ENCODE peak calls at places on chromosomes 1 and 21, in four cellular contexts. L, Z, V and E are unnamed samples.

GRCh38 chr1:52862666-52863458 is 20.3 kb downstream of the ZYG11A start:
- DNase-seq in L (no peak), Z (no peak), V (no peak), E (no peak)

GRCh38 chr1:236888126-236888525 is 93.0 kb downstream of the MTR start:
- DNase-seq in L (no peak), Z (no peak), V (no peak), E (no peak)

GRCh38 chr1:161074676-161075368 is 5.1 kb upstream of the ARHGAP30 start:
- DNase-seq in L (no peak), Z (no peak), V (no peak), E (no peak)

GRCh38 chr1:101100674-101101073 is 75.1 kb upstream of the DPH5 start:
- DNase-seq in L (no peak), Z (no peak), V (no peak), E (no peak)

GRCh38 chr1:204637985-204638356 is 47.6 kb downstream of the LRRN2 start:
- DNase-seq in L (no peak), Z (peak; percentile 59), V (no peak), E (no peak)

GRCh38 chr1:47650205-47650604 is 212.4 kb downstream of the FOXD2 start:
- DNase-seq in L (no peak), Z (no peak), V (no peak), E (no peak)

GRCh38 chr1:208182880-208183279 is 61.3 kb downstream of the PLXNA2 start:
- DNase-seq in L (no peak), Z (no peak), V (no peak), E (no peak)

GRCh38 chr1:226624526-226624925 is 76.0 kb downstream of the STUM start:
- DNase-seq in L (no peak), Z (peak; percentile 4), V (no peak), E (no peak)

GRCh38 chr1:85320371-85321131 is 44.1 kb upstream of the BCL10 start:
- DNase-seq in L (no peak), Z (no peak), V (no peak), E (no peak)

GRCh38 chr1:54995013-54995760 is 3.5 kb upstream of the BSND start:
- DNase-seq in L (no peak), Z (peak; percentile 70), V (no peak), E (no peak)

GRCh38 chr1:182407724-182408123 is 7.3 kb upstream of the TEDDM1 start:
- DNase-seq in L (no peak), Z (no peak), V (no peak), E (no peak)

GRCh38 chr1:2556277-2557145 is at the start of gene TNFRSF14:
- DNase-seq in L (peak; percentile 68), Z (peak; percentile 85), V (peak; percentile 70), E (peak; percentile 61)

GRCh38 chr1:246503341-246503740 is 3.7 kb downstream of the SMYD3 start:
- DNase-seq in L (no peak), Z (no peak), V (no peak), E (no peak)

GRCh38 chr1:244496186-244496585 is 35.1 kb downstream of the CATSPERE start:
- DNase-seq in L (no peak), Z (no peak), V (no peak), E (peak; percentile 37)

GRCh38 chr1:43973981-43974442 is 748 bp upstream of the ATP6V0B start:
- DNase-seq in L (no peak), Z (peak; percentile 86), V (no peak), E (no peak)

GRCh38 chr1:216902669-216903388 is 179.6 kb upstream of the ESRRG start:
- DNase-seq in L (no peak), Z (no peak), V (no peak), E (no peak)

GRCh38 chr21:45335761-45336534 is 48.3 kb upstream of the POFUT2 start:
- DNase-seq in L (no peak), Z (peak; percentile 60), V (no peak), E (no peak)

GRCh38 chr21:38151021-38151645 is 105.7 kb upstream of the KCNJ15 start:
- DNase-seq in L (no peak), Z (no peak), V (no peak), E (no peak)

GRCh38 chr21:38751379-38752050 is 54.2 kb upstream of the ETS2 start:
- DNase-seq in L (no peak), Z (no peak), V (no peak), E (no peak)

GRCh38 chr1:246769306-246769705 is 45.1 kb downstream of the SCCPDH start:
- DNase-seq in L (no peak), Z (no peak), V (no peak), E (no peak)

GRCh38 chr1:225464851-225465792 is 37.3 kb upstream of the LBR start:
- DNase-seq in L (no peak), Z (no peak), V (no peak), E (no peak)

GRCh38 chr1:14372526-14372925 is 226.0 kb upstream of the KAZN start:
- DNase-seq in L (no peak), Z (no peak), V (no peak), E (no peak)

GRCh38 chr21:42360317-42360716 is 6.0 kb downstream of the TFF1 start:
- DNase-seq in L (no peak), Z (no peak), V (no peak), E (no peak)

GRCh38 chr1:182781849-182782586 is 7.6 kb upstream of the NPL start:
- DNase-seq in L (peak; percentile 68), Z (peak; percentile 58), V (peak; percentile 53), E (peak; percentile 67)

GRCh38 chr1:35120458-35121133 is 41.4 kb downstream of the ZMYM1 start:
- DNase-seq in L (no peak), Z (peak; percentile 57), V (no peak), E (peak; percentile 27)

GRCh38 chr1:200907611-200908097 is 13.0 kb downstream of the INAVA start:
- DNase-seq in L (no peak), Z (no peak), V (no peak), E (no peak)

GRCh38 chr21:28959367-28960099 is 33.1 kb downstream of the LTN1 start:
- DNase-seq in L (no peak), Z (no peak), V (no peak), E (no peak)

GRCh38 chr1:36411674-36412648 is 14.3 kb upstream of the LSM10 start:
- DNase-seq in L (no peak), Z (peak; percentile 43), V (peak; percentile 8), E (peak; percentile 24)

GRCh38 chr1:184300446-184300845 is 86.4 kb upstream of the C1orf21 start:
- DNase-seq in L (no peak), Z (no peak), V (no peak), E (no peak)

GRCh38 chr1:48619529-48619928 is 147.5 kb upstream of the SPATA6 start:
- DNase-seq in L (no peak), Z (peak; percentile 74), V (no peak), E (peak; percentile 76)

GRCh38 chr1:201792534-201793305 is 36.2 kb upstream of the IPO9 start:
- DNase-seq in L (peak; percentile 30), Z (peak; percentile 90), V (peak; percentile 25), E (peak; percentile 89)

GRCh38 chr1:36400514-36400824 is 2.8 kb upstream of the LSM10 start:
- DNase-seq in L (no peak), Z (peak; percentile 34), V (no peak), E (no peak)

GRCh38 chr21:36470294-36470693 is 9.6 kb downstream of the CLDN14 start:
- DNase-seq in L (no peak), Z (peak; percentile 62), V (no peak), E (peak; percentile 63)

GRCh38 chr1:55305735-55306134 is 90.6 kb upstream of the USP24 start:
- DNase-seq in L (no peak), Z (no peak), V (no peak), E (no peak)

GRCh38 chr1:219330669-219331068 is 157.0 kb downstream of the LYPLAL1 start:
- DNase-seq in L (no peak), Z (no peak), V (no peak), E (no peak)

GRCh38 chr1:42206164-42206563 is 41.6 kb upstream of the GUCA2A start:
- DNase-seq in L (no peak), Z (no peak), V (no peak), E (no peak)